ENCODE peak calls at places on chromosomes 1 and 21, in eight cellular contexts. S is right atrium auricular region; Z is GM20000; C is IMR-90; K is CD8-positive, alpha-beta T cell; D is left ventricle myocardium inferior; M is choroid plexus epithelial cell; H is AG04449. I is an unnamed sample.

GRCh38 chr1:43687301-43688108 is 19.8 kb upstream of the ST3GAL3 start:
- DNase-seq in Z (no peak), H (no peak), C (no peak), K (no peak), S (no peak), M (peak; percentile 62), D (peak; percentile 32), I (no peak)

GRCh38 chr1:54016343-54017282 is 1.4 kb downstream of the LDLRAD1 start:
- DNase-seq in C (peak; percentile 20), M (peak; percentile 95), S (peak; percentile 49), H (no peak), K (no peak), Z (peak; percentile 14), D (no peak), I (no peak)

GRCh38 chr21:24375201-24375600 is 1232.1 kb downstream of the MRPL39 start:
- DNase-seq in H (no peak), M (no peak), D (no peak), Z (no peak), C (no peak), K (no peak), S (no peak), I (no peak)

GRCh38 chr1:243765676-243766075 is 84.4 kb downstream of the AKT3 start:
- DNase-seq in Z (no peak), C (no peak), H (no peak), D (no peak), S (no peak), M (no peak), K (no peak), I (no peak)

GRCh38 chr1:36387141-36387949 is 1.6 kb upstream of the STK40 start:
- DNase-seq in C (peak; percentile 76), K (no peak), M (peak; percentile 84), S (peak; percentile 71), D (no peak), Z (no peak), H (no peak), I (no peak)

GRCh38 chr1:109151146-109151545 is 37.2 kb downstream of the ELAPOR1 start:
- DNase-seq in S (no peak), M (peak; percentile 53), H (no peak), K (no peak), D (peak; percentile 47), C (peak; percentile 74), Z (no peak), I (no peak)

GRCh38 chr21:36125513-36126121 is 9.3 kb upstream of the CBR3 start:
- DNase-seq in K (no peak), M (peak; percentile 84), S (peak; percentile 67), H (no peak), Z (peak; percentile 68), D (peak; percentile 40), C (peak; percentile 70), I (peak; percentile 53)

GRCh38 chr1:182206628-182207239 is 145.2 kb upstream of the ZNF648 start:
- DNase-seq in M (no peak), K (no peak), C (no peak), H (no peak), D (peak; percentile 69), S (peak; percentile 92), Z (no peak), I (no peak)

GRCh38 chr1:228860911-228861829 is 125.9 kb downstream of the RHOU start:
- DNase-seq in M (peak; percentile 85), K (no peak), C (peak; percentile 87), S (no peak), H (peak; percentile 67), D (no peak), Z (peak; percentile 28), I (no peak)

GRCh38 chr1:38135621-38136414 is 89.2 kb upstream of the POU3F1 start:
- DNase-seq in S (no peak), Z (no peak), M (peak; percentile 8), H (no peak), C (no peak), K (no peak), D (no peak), I (no peak)

GRCh38 chr1:173269490-173270230 is 62.5 kb upstream of the TNFSF4 start:
- DNase-seq in H (peak; percentile 78), K (no peak), M (peak; percentile 91), C (peak; percentile 89), Z (no peak), D (no peak), S (no peak), I (no peak)

GRCh38 chr21:46037338-46038325 is 56.1 kb downstream of the COL6A1 start:
- DNase-seq in H (no peak), C (no peak), D (no peak), K (no peak), S (no peak), M (no peak), Z (no peak), I (no peak)

GRCh38 chr1:29687166-29687565 is 450.8 kb downstream of the PTPRU start:
- DNase-seq in Z (no peak), D (no peak), K (no peak), C (no peak), H (no peak), S (no peak), M (no peak), I (no peak)

GRCh38 chr1:15430787-15431570 is 7.3 kb upstream of the CTRC start:
- DNase-seq in Z (peak; percentile 89), K (peak; percentile 65), D (peak; percentile 73), S (no peak), C (peak; percentile 36), H (no peak), M (peak; percentile 54), I (peak; percentile 91)

GRCh38 chr1:200307755-200308066 is 102.1 kb downstream of the ZNF281 start:
- DNase-seq in K (no peak), H (no peak), D (no peak), Z (no peak), S (no peak), C (no peak), M (no peak), I (no peak)

GRCh38 chr1:27520651-27521050 is 30.7 kb upstream of the WASF2 start:
- DNase-seq in Z (no peak), D (peak; percentile 60), H (no peak), C (no peak), S (no peak), M (no peak), K (no peak), I (no peak)

GRCh38 chr1:169460193-169460833 is 25.4 kb downstream of the SLC19A2 start:
- DNase-seq in M (peak; percentile 54), H (no peak), S (no peak), Z (no peak), K (no peak), C (peak; percentile 28), D (no peak), I (no peak)

GRCh38 chr1:112308716-112309115 is 87.3 kb upstream of the CTTNBP2NL start:
- DNase-seq in M (no peak), H (no peak), S (no peak), K (no peak), Z (no peak), D (no peak), C (no peak), I (no peak)

GRCh38 chr1:225371366-225371765 is 56.5 kb downstream of the LBR start:
- DNase-seq in Z (no peak), H (no peak), M (no peak), S (no peak), D (no peak), C (no peak), K (no peak), I (no peak)

GRCh38 chr1:162541619-162542141 is 19.8 kb upstream of the UAP1 start:
- DNase-seq in M (peak; percentile 94), C (peak; percentile 98), Z (no peak), K (no peak), D (peak; percentile 52), S (peak; percentile 88), H (peak; percentile 96), I (no peak)

GRCh38 chr1:41152622-41153044 is 89.5 kb downstream of the SCMH1 start:
- DNase-seq in S (no peak), H (peak; percentile 84), Z (no peak), D (no peak), M (peak; percentile 90), K (no peak), C (peak; percentile 92), I (no peak)

GRCh38 chr1:223345720-223346119 is 18.3 kb downstream of the SUSD4 start:
- DNase-seq in M (no peak), S (no peak), D (no peak), H (no peak), K (no peak), Z (no peak), C (no peak), I (no peak)

GRCh38 chr1:117527111-117527510 is 78.7 kb upstream of the TENT5C start:
- DNase-seq in C (no peak), K (no peak), H (no peak), Z (no peak), M (peak; percentile 7), S (no peak), D (no peak), I (no peak)

DNA sequence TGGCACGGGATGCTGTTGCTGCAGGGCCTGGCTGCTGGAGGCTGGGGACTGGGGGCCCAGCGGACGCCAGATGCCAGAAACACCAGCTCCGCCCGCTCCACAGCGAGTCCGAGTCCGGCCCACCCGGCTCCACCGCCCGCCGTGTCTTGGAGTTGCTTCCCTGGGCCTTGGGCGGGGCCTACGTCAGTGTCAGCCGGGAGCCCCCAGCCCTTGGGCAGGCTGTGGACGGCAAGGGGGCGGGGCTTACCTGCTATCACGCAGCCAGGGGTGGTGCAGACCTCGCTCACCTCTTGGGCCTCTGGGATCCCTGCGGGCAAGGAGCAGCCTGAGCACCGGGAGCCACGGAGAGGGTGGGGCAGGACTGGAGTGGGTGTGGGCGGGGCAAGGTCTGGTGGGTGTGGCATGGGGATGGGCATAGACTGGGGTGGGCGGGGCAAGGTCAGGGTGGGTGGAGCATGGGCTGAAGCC is 21.7 kb downstream of the MMEL1 start:
- DNase-seq in S (no peak), M (peak; percentile 23), H (no peak), C (no peak), Z (no peak), K (no peak), D (no peak), I (no peak)
- TF ChIP-seq CTCF in S (no peak), M (no peak), H (no peak), C (no peak), Z (no peak), K (no peak), D (no peak), I (no peak)

GRCh38 chr1:235128453-235129328 is at the start of gene TOMM20:
- DNase-seq in C (peak; percentile 99), M (peak; percentile 99), Z (peak; percentile 96), H (peak; percentile 85), S (peak; percentile 98), K (peak; percentile 88), D (peak; percentile 95), I (peak; percentile 98)
- TF ChIP-seq CTCF in C (no peak), M (peak; percentile 1), Z (no peak), H (no peak), S (peak; percentile 31), K (no peak), D (no peak), I (no peak)

DNA sequence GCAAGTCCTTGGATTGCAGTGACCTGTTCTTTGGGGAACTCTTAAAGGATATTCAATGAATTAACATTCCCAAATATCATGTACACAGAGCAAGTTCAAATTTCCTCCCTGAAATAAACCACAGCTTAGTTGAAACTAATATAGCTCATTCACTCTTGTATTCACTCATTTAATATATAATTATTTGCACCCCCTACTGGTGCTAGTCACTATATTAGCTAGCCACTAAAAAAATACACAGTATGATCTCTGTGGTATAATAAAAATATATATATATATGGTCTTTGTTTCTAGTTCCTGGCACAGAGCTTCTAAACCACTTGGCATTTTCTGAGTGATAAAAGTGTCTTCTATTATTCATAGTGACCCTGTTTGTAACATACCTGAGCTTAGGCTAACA is 177.3 kb upstream of the LYPLAL1 start:
- DNase-seq in M (peak; percentile 23), Z (no peak), K (no peak), S (no peak), H (no peak), C (no peak), D (no peak), I (no peak)
- TF ChIP-seq CTCF in M (peak; percentile 38), Z (no peak), K (no peak), S (peak; percentile 15), H (no peak), C (peak; percentile 37), D (no peak), I (no peak)

GRCh38 chr1:245058436-245058835 is 96.3 kb upstream of the KIF26B start:
- DNase-seq in Z (no peak), H (no peak), M (no peak), S (no peak), K (no peak), C (no peak), D (no peak), I (no peak)
- TF ChIP-seq CTCF in Z (no peak), H (no peak), M (no peak), S (no peak), K (no peak), C (no peak), D (no peak), I (no peak)